ENCODE peak calls at places on chromosome 18, in four cellular contexts. T is CD4-positive, alpha-beta T cell; H is HepG2; B is nucleus accumbens. F is an unnamed sample.

GRCh38 chr18:8890957-8891464 is 185.7 kb downstream of the MTCL1 start:
- DNase-seq in T (no peak), H (peak), B (no peak), F (no peak)

GRCh38 chr18:12366379-12366778 is 10.6 kb downstream of the AFG3L2 start:
- DNase-seq in B (peak), H (no peak), T (no peak), F (no peak)

GRCh38 chr18:23609390-23610008 is 23.2 kb upstream of the NPC1 start:
- DNase-seq in H (no peak), B (no peak), T (no peak), F (no peak)

GRCh38 chr18:61602836-61603235 is 269.6 kb downstream of the CDH20 start:
- DNase-seq in H (no peak), B (no peak), T (no peak), F (no peak)

GRCh38 chr18:46636040-46636630 is 20.9 kb downstream of the LOXHD1 start:
- DNase-seq in B (no peak), T (no peak), H (no peak), F (no peak)

GRCh38 chr18:70227438-70227837 is 22.0 kb upstream of the RTTN start:
- DNase-seq in T (no peak), H (no peak), B (no peak), F (no peak)

GRCh38 chr18:24126155-24126947 is 12.5 kb upstream of the CABYR start:
- DNase-seq in T (no peak), B (no peak), H (no peak), F (no peak)

GRCh38 chr18:67428805-67429204 is 87.7 kb downstream of the DSEL start:
- DNase-seq in H (no peak), T (no peak), B (no peak), F (no peak)

GRCh38 chr18:1191341-1191740 is 286.7 kb downstream of the ADCYAP1 start:
- DNase-seq in T (no peak), B (no peak), H (no peak), F (no peak)

GRCh38 chr18:9878095-9878494 is 7.7 kb upstream of the TXNDC2 start:
- DNase-seq in B (no peak), T (no peak), H (no peak), F (no peak)

GRCh38 chr18:63451774-63452173 is 25.0 kb upstream of the SERPINB5 start:
- DNase-seq in T (no peak), H (no peak), B (no peak), F (no peak)

GRCh38 chr18:68676913-68677312 is 38.0 kb downstream of the TMX3 start:
- DNase-seq in B (no peak), T (no peak), H (no peak), F (no peak)

GRCh38 chr18:8820701-8821465 is 115.5 kb downstream of the MTCL1 start:
- DNase-seq in B (no peak), H (no peak), T (no peak), F (no peak)

GRCh38 chr18:59056706-59057492 is 82.8 kb upstream of the SEC11C start:
- DNase-seq in H (peak), B (peak), T (peak), F (no peak)

GRCh38 chr18:9796933-9797549 is 88.7 kb upstream of the TXNDC2 start:
- DNase-seq in H (no peak), B (peak), T (no peak), F (no peak)

GRCh38 chr18:9366126-9366714 is 31.6 kb downstream of the TWSG1 start:
- DNase-seq in B (peak), T (no peak), H (no peak), F (no peak)

F was measured in chondrocyte.